ENCODE peak calls at places on chromosomes 3 and 15, in four cellular contexts. One of them, this sample, is unnamed. For H3K9me3 and H3K36me3, the result is how much of the 10 kb centered on the place peaks cover.

GRCh38 chr15:63599401-63600000 is 2.3 kb downstream of the FBXL22 start:
- DNase-seq in Caco-2: peak
- DNase-seq in colonic mucosa: peak
- DNase-seq in adrenal gland: peak
- DNase-seq in this sample: peak

GRCh38 chr15:68407886-68408500 is 24.0 kb downstream of the ITGA11 start:
- DNase-seq in Caco-2: no peak
- DNase-seq in colonic mucosa: no peak
- DNase-seq in adrenal gland: no peak
- DNase-seq in this sample: no peak

GRCh38 chr3:192001217-192001616 is 540.3 kb downstream of the PYDC2 start:
- DNase-seq in Caco-2: no peak
- DNase-seq in colonic mucosa: no peak
- DNase-seq in adrenal gland: no peak
- DNase-seq in this sample: no peak

GRCh38 chr3:178845446-178846118 is 226.0 kb downstream of the ZMAT3 start:
- DNase-seq in Caco-2: peak
- DNase-seq in colonic mucosa: no peak
- DNase-seq in adrenal gland: no peak
- DNase-seq in this sample: no peak

GRCh38 chr3:155244206-155244605 is 49.3 kb downstream of the STRIT1 start:
- DNase-seq in Caco-2: no peak
- DNase-seq in colonic mucosa: no peak
- DNase-seq in adrenal gland: no peak
- DNase-seq in this sample: no peak

GRCh38 chr3:195063596-195064193 is 207.3 kb downstream of the XXYLT1 start:
- DNase-seq in Caco-2: peak
- DNase-seq in colonic mucosa: peak
- DNase-seq in adrenal gland: no peak
- DNase-seq in this sample: peak

GRCh38 chr15:42066764-42067415 is 27.5 kb downstream of the PLA2G4D start:
- DNase-seq in Caco-2: no peak
- DNase-seq in colonic mucosa: no peak
- DNase-seq in adrenal gland: peak
- DNase-seq in this sample: no peak

GRCh38 chr15:29475096-29475495 is 205.5 kb upstream of the NSMCE3 start:
- DNase-seq in Caco-2: no peak
- DNase-seq in colonic mucosa: no peak
- DNase-seq in adrenal gland: no peak
- DNase-seq in this sample: no peak

GRCh38 chr3:180179562-180179961 is 142.8 kb upstream of the PEX5L start:
- DNase-seq in Caco-2: no peak
- DNase-seq in colonic mucosa: no peak
- DNase-seq in adrenal gland: no peak
- DNase-seq in this sample: no peak

GRCh38 chr3:138862924-138863775 is 28.4 kb upstream of the PIK3CB start:
- DNase-seq in Caco-2: peak
- DNase-seq in colonic mucosa: peak
- DNase-seq in adrenal gland: peak
- DNase-seq in this sample: peak

GRCh38 chr15:74505837-74506514 is 35.0 kb upstream of the ARID3B start:
- DNase-seq in Caco-2: no peak
- DNase-seq in colonic mucosa: no peak
- DNase-seq in adrenal gland: no peak
- DNase-seq in this sample: no peak

GRCh38 chr15:77058468-77058867 is 12.4 kb downstream of the TSPAN3 start:
- DNase-seq in Caco-2: no peak
- DNase-seq in colonic mucosa: no peak
- DNase-seq in adrenal gland: no peak
- DNase-seq in this sample: no peak

GRCh38 chr3:104990758-104991157 is 376.0 kb upstream of the ALCAM start:
- DNase-seq in Caco-2: no peak
- DNase-seq in colonic mucosa: no peak
- DNase-seq in adrenal gland: no peak
- DNase-seq in this sample: no peak

GRCh38 chr3:157082305-157082981 is 77.5 kb downstream of the CCNL1 start:
- DNase-seq in Caco-2: no peak
- DNase-seq in colonic mucosa: no peak
- DNase-seq in adrenal gland: peak
- DNase-seq in this sample: peak

GRCh38 chr3:168121175-168121853 is 25.6 kb upstream of the GOLIM4 start:
- DNase-seq in Caco-2: no peak
- DNase-seq in colonic mucosa: peak
- DNase-seq in adrenal gland: no peak
- DNase-seq in this sample: no peak

GRCh38 chr3:54970895-54971294 is 43.0 kb upstream of the LRTM1 start:
- DNase-seq in Caco-2: no peak
- DNase-seq in colonic mucosa: no peak
- DNase-seq in adrenal gland: no peak
- DNase-seq in this sample: no peak

GRCh38 chr3:103866113-103866512 is 1431.3 kb downstream of the ZPLD1 start:
- DNase-seq in Caco-2: no peak
- DNase-seq in colonic mucosa: no peak
- DNase-seq in adrenal gland: no peak
- DNase-seq in this sample: no peak

GRCh38 chr3:105365536-105366301 is 990 bp upstream of the ALCAM start:
- DNase-seq in Caco-2: no peak
- DNase-seq in colonic mucosa: peak
- DNase-seq in adrenal gland: peak
- DNase-seq in this sample: peak

GRCh38 chr3:131283862-131284261 is 97.7 kb upstream of the NUDT16 start:
- DNase-seq in Caco-2: no peak
- DNase-seq in colonic mucosa: no peak
- DNase-seq in adrenal gland: no peak
- DNase-seq in this sample: no peak

GRCh38 chr3:101042996-101043686 is 49.9 kb upstream of the ABI3BP start:
- DNase-seq in Caco-2: no peak
- DNase-seq in colonic mucosa: no peak
- DNase-seq in adrenal gland: no peak
- DNase-seq in this sample: no peak

GRCh38 chr3:45258317-45258716 is 32.2 kb upstream of the TMEM158 start:
- DNase-seq in Caco-2: no peak
- DNase-seq in colonic mucosa: no peak
- DNase-seq in adrenal gland: no peak
- DNase-seq in this sample: no peak

GRCh38 chr3:24365168-24365567 is 129.5 kb downstream of the THRB start:
- DNase-seq in Caco-2: peak
- DNase-seq in colonic mucosa: peak
- DNase-seq in adrenal gland: peak
- DNase-seq in this sample: peak

GRCh38 chr15:85120351-85121113 is 138.9 kb downstream of the PDE8A start:
- DNase-seq in Caco-2: no peak
- DNase-seq in colonic mucosa: no peak
- DNase-seq in adrenal gland: no peak
- DNase-seq in this sample: no peak

GRCh38 chr3:21839592-21839991 is 88.6 kb upstream of the ZNF385D start:
- DNase-seq in Caco-2: peak
- DNase-seq in colonic mucosa: no peak
- DNase-seq in adrenal gland: no peak
- DNase-seq in this sample: no peak

GRCh38 chr3:128698211-128699011 is 27.6 kb upstream of the RAB7A start:
- DNase-seq in Caco-2: peak
- DNase-seq in colonic mucosa: peak
- DNase-seq in adrenal gland: peak
- DNase-seq in this sample: peak

GRCh38 chr3:195110647-195111321 is 160.2 kb downstream of the XXYLT1 start:
- DNase-seq in Caco-2: no peak
- DNase-seq in colonic mucosa: no peak
- DNase-seq in adrenal gland: peak
- DNase-seq in this sample: no peak

GRCh38 chr3:168091961-168092360 is 3.8 kb downstream of the GOLIM4 start:
- DNase-seq in Caco-2: peak
- DNase-seq in colonic mucosa: peak
- DNase-seq in adrenal gland: no peak
- DNase-seq in this sample: peak

GRCh38 chr3:194572131-194572789 is 61.0 kb downstream of the TMEM44 start:
- DNase-seq in Caco-2: peak
- DNase-seq in colonic mucosa: no peak
- DNase-seq in adrenal gland: peak
- DNase-seq in this sample: no peak

GRCh38 chr3:37310666-37311050 is 136.3 kb upstream of the LRRFIP2 start:
- DNase-seq in Caco-2: no peak
- DNase-seq in colonic mucosa: no peak
- DNase-seq in adrenal gland: no peak
- DNase-seq in this sample: no peak

GRCh38 chr3:161649900-161650484 is 153.4 kb downstream of the OTOL1 start:
- DNase-seq in Caco-2: no peak
- DNase-seq in colonic mucosa: no peak
- DNase-seq in adrenal gland: no peak
- DNase-seq in this sample: no peak

GRCh38 chr15:74438206-74438605 is 4.4 kb upstream of the SEMA7A start:
- DNase-seq in Caco-2: no peak
- DNase-seq in colonic mucosa: no peak
- DNase-seq in adrenal gland: no peak
- DNase-seq in this sample: no peak

GRCh38 chr3:52244061-52244628 is 1.4 kb upstream of the PPM1M start:
- DNase-seq in Caco-2: no peak
- DNase-seq in colonic mucosa: no peak
- DNase-seq in adrenal gland: peak
- DNase-seq in this sample: no peak

GRCh38 chr15:26355671-26356070 is 417.2 kb downstream of the GABRB3 start:
- DNase-seq in Caco-2: no peak
- DNase-seq in colonic mucosa: no peak
- DNase-seq in adrenal gland: peak
- DNase-seq in this sample: no peak

GRCh38 chr15:26358708-26359107 is 414.2 kb downstream of the GABRB3 start:
- DNase-seq in Caco-2: no peak
- DNase-seq in colonic mucosa: no peak
- DNase-seq in adrenal gland: no peak
- DNase-seq in this sample: no peak

GRCh38 chr15:26357653-26358052 is 415.2 kb downstream of the GABRB3 start:
- DNase-seq in Caco-2: no peak
- DNase-seq in colonic mucosa: no peak
- DNase-seq in adrenal gland: no peak
- DNase-seq in this sample: no peak

GRCh38 chr15:26365077-26365476 is 407.8 kb downstream of the GABRB3 start:
- DNase-seq in Caco-2: no peak
- DNase-seq in colonic mucosa: no peak
- DNase-seq in adrenal gland: no peak
- DNase-seq in this sample: no peak

DNA sequence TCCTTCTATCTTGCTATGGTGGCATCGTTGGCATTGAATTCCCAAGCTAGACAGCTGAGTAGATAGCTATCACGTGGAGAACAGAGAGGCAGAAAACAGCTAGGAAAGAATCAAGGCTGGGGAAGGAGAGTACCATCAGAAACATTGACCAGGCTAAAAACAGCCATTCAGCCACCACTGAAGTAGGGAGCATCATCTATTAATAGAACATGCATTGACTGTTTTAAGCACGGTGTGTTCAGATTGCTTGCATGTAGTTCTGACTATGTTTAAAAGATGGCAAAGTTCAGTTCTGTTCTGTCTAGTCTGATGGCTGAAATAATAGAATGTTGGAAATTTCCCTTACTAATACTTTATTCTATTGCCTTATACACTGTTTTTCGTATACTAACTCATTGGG is 413.0 kb downstream of the GABRB3 start:
- DNase-seq in Caco-2: no peak
- DNase-seq in colonic mucosa: no peak
- DNase-seq in adrenal gland: no peak
- DNase-seq in this sample: no peak
- H3K9me3 ChIP-seq in Caco-2: under half
- H3K9me3 ChIP-seq in colonic mucosa: under half
- H3K9me3 ChIP-seq in adrenal gland: under half
- H3K9me3 ChIP-seq in this sample: under half

GRCh38 chr3:15581471-15582394 is 19.6 kb downstream of the HACL1 start:
- DNase-seq in Caco-2: no peak
- DNase-seq in colonic mucosa: no peak
- DNase-seq in adrenal gland: no peak
- DNase-seq in this sample: no peak
- H3K36me3 ChIP-seq in Caco-2: under half
- H3K36me3 ChIP-seq in colonic mucosa: under half
- H3K36me3 ChIP-seq in adrenal gland: under half
- H3K36me3 ChIP-seq in this sample: under half

DNA sequence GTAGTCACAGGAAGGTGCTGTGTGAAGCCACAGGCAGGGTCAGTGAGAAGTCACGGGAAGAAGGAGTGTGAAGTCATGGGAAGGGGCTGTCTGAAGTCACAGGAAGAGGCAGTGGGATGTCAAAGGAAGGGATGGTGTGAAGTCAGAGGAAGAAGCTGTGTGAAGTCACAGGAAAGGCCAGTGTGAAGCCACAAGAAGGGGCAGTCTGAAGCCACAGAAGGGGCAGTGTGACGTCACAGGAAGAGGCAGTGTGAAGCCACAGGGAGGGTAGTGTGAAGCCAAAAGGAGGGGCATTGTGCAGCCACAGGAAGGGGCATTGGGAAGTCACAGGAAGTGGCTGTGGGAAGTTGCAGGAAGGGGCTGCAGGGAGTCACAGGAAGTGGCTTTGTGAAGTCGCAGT is 35.1 kb downstream of the GASK1A start:
- DNase-seq in Caco-2: no peak
- DNase-seq in colonic mucosa: no peak
- DNase-seq in adrenal gland: no peak
- DNase-seq in this sample: no peak
- H3K9me3 ChIP-seq in Caco-2: under half
- H3K9me3 ChIP-seq in colonic mucosa: under half
- H3K9me3 ChIP-seq in adrenal gland: under half
- H3K9me3 ChIP-seq in this sample: under half

DNA sequence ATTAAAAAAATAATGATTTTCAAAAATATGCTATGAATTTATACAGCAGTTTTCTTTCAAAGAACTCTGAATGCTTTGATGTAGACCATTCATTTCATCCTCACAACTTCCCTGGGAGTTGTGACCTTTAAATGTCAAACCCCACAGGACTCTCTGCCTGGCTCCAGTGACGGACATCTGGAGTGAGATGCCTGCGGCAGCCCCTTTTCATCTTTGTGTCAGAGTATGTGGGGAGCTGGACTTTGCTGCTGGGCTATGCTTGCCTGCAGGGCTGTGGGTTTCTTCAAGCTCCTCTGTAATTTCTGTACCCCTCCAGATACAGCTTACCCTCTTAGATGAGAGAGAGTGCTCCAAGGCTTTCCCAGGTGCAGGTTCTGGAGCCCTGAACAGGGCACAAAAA is 70.6 kb upstream of the RASGRP1 start:
- DNase-seq in Caco-2: no peak
- DNase-seq in colonic mucosa: no peak
- DNase-seq in adrenal gland: no peak
- DNase-seq in this sample: no peak
- H3K36me3 ChIP-seq in Caco-2: under half
- H3K36me3 ChIP-seq in colonic mucosa: under half
- H3K36me3 ChIP-seq in adrenal gland: under half
- H3K36me3 ChIP-seq in this sample: under half

GRCh38 chr3:123893012-123893411 is 8.9 kb upstream of the MYLK start:
- DNase-seq in Caco-2: no peak
- DNase-seq in colonic mucosa: no peak
- DNase-seq in adrenal gland: no peak
- DNase-seq in this sample: no peak
- H3K9me3 ChIP-seq in Caco-2: under half
- H3K9me3 ChIP-seq in colonic mucosa: under half
- H3K9me3 ChIP-seq in adrenal gland: under half
- H3K9me3 ChIP-seq in this sample: under half